ENCODE peak calls at places on chromosomes 7 and 10, in nine cellular contexts. One of them, this sample, is unnamed.

GRCh38 chr10:102785818-102786217 is 42.1 kb downstream of the WBP1L start:
- DNase-seq in NCI-H2081: no peak
- DNase-seq in OCI-LY7: no peak
- DNase-seq in NCI-H1105: no peak
- DNase-seq in ELF-1: no peak
- DNase-seq in HEK293T: no peak
- DNase-seq in activated CD8-positive, alpha-beta memory T cell treated with anti-CD3 and anti-CD28 coated beads, Interleukin-2, amount 50 U/mL, for 4 hours: no peak
- DNase-seq in NCI-H1417: no peak
- DNase-seq in NB4: peak; percentile 91
- DNase-seq in this sample: no peak

GRCh38 chr7:108190891-108191290 is 60.7 kb upstream of the LAMB4 start:
- DNase-seq in activated CD8-positive, alpha-beta memory T cell treated with anti-CD3 and anti-CD28 coated beads, Interleukin-2, amount 50 U/mL, for 4 hours: no peak
- DNase-seq in OCI-LY7: no peak
- DNase-seq in ELF-1: no peak
- DNase-seq in NCI-H1105: no peak
- DNase-seq in NCI-H2081: no peak
- DNase-seq in HEK293T: no peak
- DNase-seq in NCI-H1417: no peak
- DNase-seq in NB4: no peak
- DNase-seq in this sample: no peak

GRCh38 chr10:126528320-126528835 is 140.1 kb upstream of the ADAM12 start:
- DNase-seq in HEK293T: no peak
- DNase-seq in NB4: no peak
- DNase-seq in OCI-LY7: no peak
- DNase-seq in ELF-1: no peak
- DNase-seq in NCI-H1105: no peak
- DNase-seq in NCI-H2081: no peak
- DNase-seq in NCI-H1417: no peak
- DNase-seq in activated CD8-positive, alpha-beta memory T cell treated with anti-CD3 and anti-CD28 coated beads, Interleukin-2, amount 50 U/mL, for 4 hours: no peak
- DNase-seq in this sample: no peak

GRCh38 chr7:100446040-100446439 is 9.7 kb upstream of the PPP1R35 start:
- DNase-seq in ELF-1: no peak
- DNase-seq in HEK293T: no peak
- DNase-seq in NB4: no peak
- DNase-seq in activated CD8-positive, alpha-beta memory T cell treated with anti-CD3 and anti-CD28 coated beads, Interleukin-2, amount 50 U/mL, for 4 hours: no peak
- DNase-seq in NCI-H1417: no peak
- DNase-seq in OCI-LY7: no peak
- DNase-seq in NCI-H1105: no peak
- DNase-seq in NCI-H2081: no peak
- DNase-seq in this sample: no peak

GRCh38 chr10:6953131-6953834 is 373.2 kb upstream of the PRKCQ start:
- DNase-seq in activated CD8-positive, alpha-beta memory T cell treated with anti-CD3 and anti-CD28 coated beads, Interleukin-2, amount 50 U/mL, for 4 hours: no peak
- DNase-seq in NCI-H1417: peak; percentile 20
- DNase-seq in NB4: no peak
- DNase-seq in HEK293T: no peak
- DNase-seq in ELF-1: no peak
- DNase-seq in NCI-H2081: no peak
- DNase-seq in OCI-LY7: no peak
- DNase-seq in NCI-H1105: no peak
- DNase-seq in this sample: no peak

GRCh38 chr10:44384601-44385422 is at the start of gene CXCL12:
- DNase-seq in NCI-H1417: no peak
- DNase-seq in NCI-H1105: no peak
- DNase-seq in HEK293T: no peak
- DNase-seq in ELF-1: peak; percentile 56
- DNase-seq in activated CD8-positive, alpha-beta memory T cell treated with anti-CD3 and anti-CD28 coated beads, Interleukin-2, amount 50 U/mL, for 4 hours: no peak
- DNase-seq in NB4: no peak
- DNase-seq in NCI-H2081: no peak
- DNase-seq in OCI-LY7: no peak
- DNase-seq in this sample: no peak

GRCh38 chr10:33370434-33370930 is 36.0 kb upstream of the NRP1 start:
- DNase-seq in activated CD8-positive, alpha-beta memory T cell treated with anti-CD3 and anti-CD28 coated beads, Interleukin-2, amount 50 U/mL, for 4 hours: no peak
- DNase-seq in NB4: no peak
- DNase-seq in ELF-1: no peak
- DNase-seq in OCI-LY7: no peak
- DNase-seq in NCI-H1417: no peak
- DNase-seq in NCI-H1105: no peak
- DNase-seq in NCI-H2081: no peak
- DNase-seq in HEK293T: no peak
- DNase-seq in this sample: no peak

GRCh38 chr10:63773962-63774361 is 252.8 kb downstream of the REEP3 start:
- DNase-seq in ELF-1: no peak
- DNase-seq in NB4: no peak
- DNase-seq in NCI-H1105: no peak
- DNase-seq in activated CD8-positive, alpha-beta memory T cell treated with anti-CD3 and anti-CD28 coated beads, Interleukin-2, amount 50 U/mL, for 4 hours: no peak
- DNase-seq in OCI-LY7: no peak
- DNase-seq in NCI-H1417: no peak
- DNase-seq in NCI-H2081: no peak
- DNase-seq in HEK293T: no peak
- DNase-seq in this sample: no peak

GRCh38 chr10:71509444-71509843 is 112.7 kb downstream of the CDH23 start:
- DNase-seq in NCI-H2081: no peak
- DNase-seq in OCI-LY7: no peak
- DNase-seq in NCI-H1417: no peak
- DNase-seq in activated CD8-positive, alpha-beta memory T cell treated with anti-CD3 and anti-CD28 coated beads, Interleukin-2, amount 50 U/mL, for 4 hours: no peak
- DNase-seq in NCI-H1105: no peak
- DNase-seq in NB4: no peak
- DNase-seq in ELF-1: no peak
- DNase-seq in HEK293T: no peak
- DNase-seq in this sample: no peak

GRCh38 chr10:119412244-119412750 is 130.2 kb downstream of the RGS10 start:
- DNase-seq in NCI-H2081: no peak
- DNase-seq in NCI-H1105: no peak
- DNase-seq in OCI-LY7: no peak
- DNase-seq in ELF-1: no peak
- DNase-seq in NCI-H1417: peak; percentile 60
- DNase-seq in NB4: no peak
- DNase-seq in activated CD8-positive, alpha-beta memory T cell treated with anti-CD3 and anti-CD28 coated beads, Interleukin-2, amount 50 U/mL, for 4 hours: no peak
- DNase-seq in HEK293T: no peak
- DNase-seq in this sample: no peak